ENCODE peak calls at places on chromosomes 16 and 17, in five cellular contexts. E is fibroblast of the aortic adventitia; G is stimulated activated CD4-positive, alpha-beta T cell treated with anti-CD3 and anti-CD28 coated beads, TNF-alpha, amount 100 ng/mL, for 4 hours; L is A549; I is Calu3. X is an unnamed sample.

GRCh38 chr17:41962768-41963434 is 3.7 kb upstream of the CNP start:
- DNase-seq in G (peak; percentile 45), L (peak; percentile 91), E (peak; percentile 69), I (peak; percentile 87), X (no peak)

GRCh38 chr17:47949197-47949759 is 7.9 kb downstream of the PNPO start:
- DNase-seq in I (peak; percentile 99), G (peak; percentile 60), L (peak; percentile 80), E (peak; percentile 90), X (peak; percentile 44)

GRCh38 chr17:28488154-28488883 is 14.9 kb downstream of the SLC13A2 start:
- DNase-seq in L (no peak), I (peak; percentile 36), E (no peak), G (no peak), X (no peak)

GRCh38 chr16:23081675-23082119 is 67.6 kb downstream of the USP31 start:
- DNase-seq in I (no peak), E (peak; percentile 76), G (no peak), L (peak; percentile 23), X (no peak)

GRCh38 chr17:64773836-64774761 is 112.0 kb upstream of the SMURF2 start:
- DNase-seq in G (no peak), E (peak; percentile 51), I (peak; percentile 85), L (peak; percentile 95), X (no peak)

GRCh38 chr17:34163681-34164080 is 91.4 kb upstream of the CCL2 start:
- DNase-seq in G (no peak), I (no peak), L (peak; percentile 23), E (peak; percentile 6), X (no peak)

GRCh38 chr17:57944796-57945362 is 10.3 kb downstream of the CUEDC1 start:
- DNase-seq in I (no peak), L (no peak), E (no peak), G (no peak), X (no peak)

GRCh38 chr17:68491381-68491849 is 20.8 kb upstream of the PRKAR1A start:
- DNase-seq in L (no peak), E (no peak), G (no peak), I (no peak), X (no peak)

GRCh38 chr17:43570518-43570928 is 24.4 kb upstream of the ETV4 start:
- DNase-seq in G (no peak), L (no peak), I (no peak), E (no peak), X (no peak)

GRCh38 chr17:80951121-80952090 is 40.2 kb upstream of the CHMP6 start:
- DNase-seq in I (no peak), G (no peak), L (no peak), E (no peak), X (no peak)

X was measured in epithelial cell of proximal tubule.